ENCODE peak calls at places on chromosomes 3 and 15, in five cellular contexts. One of them, this sample, is unnamed.

GRCh38 chr3:174951023-174951422 is 91.9 kb downstream of the NAALADL2 start:
- DNase-seq in germinal center: no peak
- DNase-seq in NCI-H2107: no peak
- DNase-seq in ovary: no peak
- DNase-seq in nephron progenitor cell: no peak
- DNase-seq in this sample: no peak

GRCh38 chr3:172305552-172305951 is 142.7 kb downstream of the GHSR start:
- DNase-seq in germinal center: no peak
- DNase-seq in NCI-H2107: no peak
- DNase-seq in nephron progenitor cell: no peak
- DNase-seq in ovary: no peak
- DNase-seq in this sample: peak; percentile 29

GRCh38 chr15:72907733-72908132 is 124.2 kb upstream of the ADPGK start:
- DNase-seq in nephron progenitor cell: no peak
- DNase-seq in germinal center: no peak
- DNase-seq in NCI-H2107: no peak
- DNase-seq in ovary: peak; percentile 20
- DNase-seq in this sample: no peak

GRCh38 chr15:40443255-40443654 is 2.5 kb downstream of the BAHD1 start:
- DNase-seq in nephron progenitor cell: no peak
- DNase-seq in ovary: no peak
- DNase-seq in germinal center: no peak
- DNase-seq in NCI-H2107: no peak
- DNase-seq in this sample: no peak

GRCh38 chr3:57689367-57690053 is 3.4 kb downstream of the DENND6A start:
- DNase-seq in nephron progenitor cell: no peak
- DNase-seq in ovary: no peak
- DNase-seq in NCI-H2107: no peak
- DNase-seq in germinal center: no peak
- DNase-seq in this sample: no peak

GRCh38 chr15:100891316-100892012 is 11.8 kb downstream of the ALDH1A3 start:
- DNase-seq in nephron progenitor cell: peak; percentile 58
- DNase-seq in germinal center: no peak
- DNase-seq in NCI-H2107: no peak
- DNase-seq in ovary: no peak
- DNase-seq in this sample: no peak

GRCh38 chr3:132288357-132288756 is 28.9 kb upstream of the ACP3 start:
- DNase-seq in nephron progenitor cell: no peak
- DNase-seq in germinal center: no peak
- DNase-seq in NCI-H2107: no peak
- DNase-seq in ovary: no peak
- DNase-seq in this sample: no peak

GRCh38 chr15:46707452-46707851 is 1009.9 kb upstream of the SEMA6D start:
- DNase-seq in nephron progenitor cell: no peak
- DNase-seq in germinal center: no peak
- DNase-seq in NCI-H2107: no peak
- DNase-seq in ovary: no peak
- DNase-seq in this sample: no peak

GRCh38 chr3:31815631-31816440 is 165.2 kb downstream of the OSBPL10 start:
- DNase-seq in germinal center: peak; percentile 14
- DNase-seq in nephron progenitor cell: no peak
- DNase-seq in NCI-H2107: no peak
- DNase-seq in ovary: no peak
- DNase-seq in this sample: no peak

GRCh38 chr3:73868688-73869315 is 244.1 kb upstream of the PDZRN3 start:
- DNase-seq in nephron progenitor cell: peak; percentile 45
- DNase-seq in ovary: peak; percentile 15
- DNase-seq in NCI-H2107: no peak
- DNase-seq in germinal center: no peak
- DNase-seq in this sample: peak; percentile 22

GRCh38 chr15:90087454-90088154 is 14.7 kb downstream of the IDH2 start:
- DNase-seq in nephron progenitor cell: no peak
- DNase-seq in NCI-H2107: no peak
- DNase-seq in germinal center: peak; percentile 40
- DNase-seq in ovary: peak; percentile 70
- DNase-seq in this sample: peak; percentile 78

GRCh38 chr3:79846148-79846933 is 78.5 kb upstream of the ROBO1 start:
- DNase-seq in germinal center: no peak
- DNase-seq in NCI-H2107: no peak
- DNase-seq in ovary: no peak
- DNase-seq in nephron progenitor cell: peak; percentile 25
- DNase-seq in this sample: no peak

GRCh38 chr3:169861871-169862270 is 7.9 kb downstream of the LRRC31 start:
- DNase-seq in ovary: no peak
- DNase-seq in NCI-H2107: no peak
- DNase-seq in nephron progenitor cell: no peak
- DNase-seq in germinal center: no peak
- DNase-seq in this sample: no peak

GRCh38 chr3:90091557-90091956 is 984.1 kb downstream of the EPHA3 start:
- DNase-seq in germinal center: no peak
- DNase-seq in nephron progenitor cell: peak; percentile 49
- DNase-seq in ovary: peak; percentile 18
- DNase-seq in NCI-H2107: no peak
- DNase-seq in this sample: peak; percentile 12

GRCh38 chr3:142651711-142652110 is 55.5 kb downstream of the PLS1 start:
- DNase-seq in nephron progenitor cell: no peak
- DNase-seq in NCI-H2107: no peak
- DNase-seq in ovary: no peak
- DNase-seq in germinal center: no peak
- DNase-seq in this sample: no peak

GRCh38 chr3:9787714-9788113 is 4.6 kb downstream of the TADA3 start:
- DNase-seq in germinal center: no peak
- DNase-seq in nephron progenitor cell: no peak
- DNase-seq in ovary: no peak
- DNase-seq in NCI-H2107: no peak
- DNase-seq in this sample: no peak

GRCh38 chr3:143120716-143121239 is 1.2 kb downstream of the CHST2 start:
- DNase-seq in ovary: no peak
- DNase-seq in germinal center: peak; percentile 51
- DNase-seq in NCI-H2107: no peak
- DNase-seq in nephron progenitor cell: peak; percentile 47
- DNase-seq in this sample: peak; percentile 64

GRCh38 chr3:185825639-185826481 is 1.0 kb upstream of the IGF2BP2 start:
- DNase-seq in nephron progenitor cell: peak; percentile 68
- DNase-seq in germinal center: peak; percentile 3
- DNase-seq in NCI-H2107: no peak
- DNase-seq in ovary: peak; percentile 59
- DNase-seq in this sample: peak; percentile 64

GRCh38 chr3:37905346-37905745 is 43.7 kb downstream of the CTDSPL start:
- DNase-seq in NCI-H2107: no peak
- DNase-seq in germinal center: no peak
- DNase-seq in ovary: no peak
- DNase-seq in nephron progenitor cell: no peak
- DNase-seq in this sample: no peak

GRCh38 chr3:177490626-177491025 is 293.3 kb upstream of the TBL1XR1 start:
- DNase-seq in NCI-H2107: no peak
- DNase-seq in ovary: no peak
- DNase-seq in germinal center: no peak
- DNase-seq in nephron progenitor cell: no peak
- DNase-seq in this sample: no peak

GRCh38 chr15:73691398-73691797 is 7.2 kb downstream of the CD276 start:
- DNase-seq in nephron progenitor cell: peak; percentile 25
- DNase-seq in NCI-H2107: no peak
- DNase-seq in ovary: no peak
- DNase-seq in germinal center: no peak
- DNase-seq in this sample: peak; percentile 76

GRCh38 chr15:42273900-42274692 is 863 bp upstream of the TMEM87A start:
- DNase-seq in germinal center: peak; percentile 77
- DNase-seq in NCI-H2107: peak; percentile 5
- DNase-seq in ovary: peak; percentile 62
- DNase-seq in nephron progenitor cell: peak; percentile 35
- DNase-seq in this sample: peak; percentile 45

GRCh38 chr3:99866167-99866810 is 48.6 kb downstream of the CMSS1 start:
- DNase-seq in NCI-H2107: peak; percentile 27
- DNase-seq in ovary: no peak
- DNase-seq in nephron progenitor cell: no peak
- DNase-seq in germinal center: no peak
- DNase-seq in this sample: peak; percentile 32

GRCh38 chr15:67790610-67791319 is 34.5 kb upstream of the SKOR1 start:
- DNase-seq in germinal center: no peak
- DNase-seq in ovary: no peak
- DNase-seq in nephron progenitor cell: no peak
- DNase-seq in NCI-H2107: no peak
- DNase-seq in this sample: no peak

GRCh38 chr15:69311319-69311721 is 12.6 kb downstream of the PAQR5 start:
- DNase-seq in ovary: no peak
- DNase-seq in NCI-H2107: no peak
- DNase-seq in nephron progenitor cell: no peak
- DNase-seq in germinal center: no peak
- DNase-seq in this sample: peak; percentile 62

GRCh38 chr3:126435456-126436315 is 40.0 kb downstream of the ZXDC start:
- DNase-seq in ovary: peak; percentile 7
- DNase-seq in nephron progenitor cell: no peak
- DNase-seq in NCI-H2107: no peak
- DNase-seq in germinal center: no peak
- DNase-seq in this sample: no peak

GRCh38 chr3:86731501-86731901 is 259.4 kb downstream of the VGLL3 start:
- DNase-seq in ovary: no peak
- DNase-seq in NCI-H2107: no peak
- DNase-seq in germinal center: no peak
- DNase-seq in nephron progenitor cell: no peak
- DNase-seq in this sample: no peak

GRCh38 chr3:28267984-28268849 is 26.8 kb downstream of the CMC1 start:
- DNase-seq in ovary: no peak
- DNase-seq in nephron progenitor cell: no peak
- DNase-seq in NCI-H2107: no peak
- DNase-seq in germinal center: no peak
- DNase-seq in this sample: no peak

GRCh38 chr3:131140891-131141290 is 114.2 kb downstream of the NEK11 start:
- DNase-seq in ovary: no peak
- DNase-seq in NCI-H2107: no peak
- DNase-seq in nephron progenitor cell: no peak
- DNase-seq in germinal center: no peak
- DNase-seq in this sample: no peak

GRCh38 chr3:127464642-127465041 is 125.9 kb downstream of the TPRA1 start:
- DNase-seq in ovary: no peak
- DNase-seq in nephron progenitor cell: no peak
- DNase-seq in NCI-H2107: no peak
- DNase-seq in germinal center: no peak
- DNase-seq in this sample: no peak

This sample was measured in AG08396.